ENCODE peak calls at places on chromosomes 2 and 18, in nine cellular contexts. K, D, W, Q, T, H, U, M and R are unnamed samples.

GRCh38 chr2:86807462-86808275 is 17.0 kb upstream of the CD8A start:
- DNase-seq in H (peak; percentile 73), U (no peak), Q (peak; percentile 65), K (no peak), W (no peak), M (peak; percentile 58), D (peak; percentile 79), T (peak; percentile 29), R (peak; percentile 70)

GRCh38 chr2:27866237-27866636 is 23.9 kb downstream of the RBKS start:
- DNase-seq in W (no peak), K (no peak), M (no peak), U (no peak), D (no peak), H (no peak), T (no peak), Q (no peak), R (no peak)

GRCh38 chr2:227360351-227360750 is 18.8 kb downstream of the TM4SF20 start:
- DNase-seq in W (no peak), M (no peak), U (no peak), Q (no peak), K (no peak), D (no peak), H (no peak), T (no peak), R (no peak)

GRCh38 chr2:10303174-10303633 is 500 bp downstream of the HPCAL1 start:
- DNase-seq in M (no peak), U (no peak), H (peak; percentile 41), K (peak; percentile 38), D (peak; percentile 48), Q (peak; percentile 32), W (peak; percentile 15), T (no peak), R (no peak)

GRCh38 chr2:150034665-150035064 is 447.1 kb upstream of the MMADHC start:
- DNase-seq in M (no peak), D (no peak), U (no peak), W (no peak), Q (no peak), K (no peak), T (no peak), H (no peak), R (no peak)

GRCh38 chr2:99365661-99366060 is 28.5 kb downstream of the EIF5B start:
- DNase-seq in H (no peak), U (no peak), Q (no peak), M (no peak), D (no peak), K (no peak), W (no peak), T (no peak), R (no peak)

GRCh38 chr2:75605770-75606535 is 40.6 kb upstream of the MRPL19 start:
- DNase-seq in T (peak; percentile 96), W (no peak), M (no peak), D (no peak), H (peak; percentile 47), K (no peak), U (no peak), Q (no peak), R (no peak)

GRCh38 chr18:13291299-13291698 is 72.7 kb downstream of the LDLRAD4 start:
- DNase-seq in T (no peak), M (no peak), W (no peak), Q (no peak), K (no peak), U (no peak), H (no peak), D (no peak), R (no peak)

GRCh38 chr18:10851824-10852225 is 297.5 kb downstream of the PIEZO2 start:
- DNase-seq in W (no peak), D (no peak), U (peak; percentile 12), K (no peak), M (no peak), T (peak; percentile 64), Q (peak; percentile 18), H (peak; percentile 62), R (no peak)

GRCh38 chr2:217305882-217306281 is 446.0 kb upstream of the TNP1 start:
- DNase-seq in K (no peak), T (no peak), W (no peak), U (no peak), D (no peak), Q (no peak), M (no peak), H (no peak), R (no peak)

GRCh38 chr2:181304011-181304844 is 153.0 kb upstream of the ITGA4 start:
- DNase-seq in U (no peak), W (no peak), H (no peak), D (no peak), K (no peak), T (no peak), M (no peak), Q (peak; percentile 24), R (peak; percentile 12)

GRCh38 chr18:23721711-23722479 is 32.6 kb downstream of the LAMA3 start:
- DNase-seq in U (no peak), H (peak; percentile 19), D (no peak), K (no peak), Q (no peak), W (no peak), M (no peak), T (peak; percentile 77), R (no peak)

GRCh38 chr2:1752751-1753150 is 8.4 kb upstream of the PXDN start:
- DNase-seq in T (no peak), K (no peak), Q (no peak), H (no peak), M (no peak), D (no peak), U (no peak), W (no peak), R (no peak)

GRCh38 chr2:207341114-207341750 is 175.5 kb upstream of the KLF7 start:
- DNase-seq in D (no peak), M (no peak), K (no peak), U (no peak), T (no peak), Q (no peak), H (peak; percentile 34), W (no peak), R (no peak)